ENCODE peak calls at places on chromosomes 12 and 14, in four cellular contexts. Z, O, E and U are unnamed samples.

GRCh38 chr12:39617887-39618286 is 1.7 kb downstream of the ABCD2 start:
- DNase-seq in Z (no peak), O (no peak), E (no peak), U (no peak)

GRCh38 chr12:105764216-105764835 is 374.4 kb downstream of the NUAK1 start:
- DNase-seq in Z (no peak), O (no peak), E (no peak), U (no peak)

GRCh38 chr14:104350463-104351185 is 212.2 kb downstream of the KIF26A start:
- DNase-seq in Z (no peak), O (peak), E (peak), U (peak)

GRCh38 chr12:51132693-51133092 is 40.2 kb downstream of the TFCP2 start:
- DNase-seq in Z (no peak), O (no peak), E (no peak), U (no peak)

GRCh38 chr12:30643366-30643765 is 52.3 kb downstream of the IPO8 start:
- DNase-seq in Z (no peak), O (no peak), E (no peak), U (no peak)

GRCh38 chr14:52182853-52183252 is 84.6 kb upstream of the PTGDR start:
- DNase-seq in Z (no peak), O (no peak), E (no peak), U (no peak)

GRCh38 chr12:6277982-6278438 is 32.5 kb upstream of the PLEKHG6 start:
- DNase-seq in Z (no peak), O (no peak), E (no peak), U (no peak)

GRCh38 chr12:57744194-57744776 is 554 bp upstream of the TSPAN31 start:
- DNase-seq in Z (peak), O (peak), E (no peak), U (peak)

GRCh38 chr12:63151898-63152700 is 1.1 kb upstream of the AVPR1A start:
- DNase-seq in Z (peak), O (peak), E (peak), U (peak)

GRCh38 chr14:24312736-24313507 is 1.6 kb downstream of the LTB4R start:
- DNase-seq in Z (no peak), O (peak), E (no peak), U (no peak)

GRCh38 chr14:93984987-93985410 is 8.6 kb upstream of the ASB2 start:
- DNase-seq in Z (peak), O (no peak), E (no peak), U (no peak)

GRCh38 chr12:60072911-60073310 is 477.1 kb downstream of the SLC16A7 start:
- DNase-seq in Z (no peak), O (no peak), E (no peak), U (no peak)

GRCh38 chr12:125203145-125203765 is 138.0 kb downstream of the AACS start:
- DNase-seq in Z (no peak), O (no peak), E (peak), U (no peak)

GRCh38 chr12:4320287-4320858 is 640 bp upstream of the TIGAR start:
- DNase-seq in Z (no peak), O (no peak), E (peak), U (no peak)

GRCh38 chr14:101187017-101187815 is 283.7 kb upstream of the RTL1 start:
- DNase-seq in Z (no peak), O (no peak), E (no peak), U (no peak)

GRCh38 chr12:12784911-12785814 is at the start of gene APOLD1:
- DNase-seq in Z (no peak), O (no peak), E (no peak), U (no peak)

GRCh38 chr14:91125271-91125661 is 11.4 kb downstream of the DGLUCY start:
- DNase-seq in Z (no peak), O (no peak), E (no peak), U (no peak)

GRCh38 chr14:100615736-100616695 is 28.8 kb upstream of the BEGAIN start:
- DNase-seq in Z (no peak), O (no peak), E (no peak), U (no peak)

GRCh38 chr12:123319273-123319672 is 45.4 kb downstream of the SBNO1 start:
- DNase-seq in Z (no peak), O (no peak), E (no peak), U (no peak)

GRCh38 chr14:101965796-101966718 is 1.7 kb downstream of the DYNC1H1 start:
- DNase-seq in Z (no peak), O (no peak), E (no peak), U (no peak)

GRCh38 chr12:92702754-92703679 is at the start of gene PLEKHG7:
- DNase-seq in Z (no peak), O (no peak), E (no peak), U (no peak)

GRCh38 chr14:32077081-32078029 is at the start of gene ARHGAP5:
- DNase-seq in Z (no peak), O (no peak), E (peak), U (peak)

GRCh38 chr14:74941676-74942097 is 13.7 kb downstream of the PGF start:
- DNase-seq in Z (no peak), O (peak), E (no peak), U (no peak)

GRCh38 chr14:72558721-72559120 is 335.2 kb downstream of the DPF3 start:
- DNase-seq in Z (no peak), O (peak), E (no peak), U (no peak)

GRCh38 chr14:55133416-55133815 is 4.4 kb downstream of the LGALS3 start:
- DNase-seq in Z (no peak), O (no peak), E (no peak), U (no peak)

GRCh38 chr12:21502164-21502496 is 541 bp downstream of the GOLT1B start:
- DNase-seq in Z (no peak), O (no peak), E (no peak), U (no peak)

GRCh38 chr12:68240079-68240478 is 13.3 kb downstream of the IL22 start:
- DNase-seq in Z (no peak), O (no peak), E (no peak), U (no peak)

GRCh38 chr12:25242981-25243764 is 7.6 kb downstream of the KRAS start:
- DNase-seq in Z (peak), O (no peak), E (no peak), U (no peak)

GRCh38 chr14:44889600-44890479 is 71.9 kb downstream of the KLHL28 start:
- DNase-seq in Z (no peak), O (no peak), E (no peak), U (no peak)

GRCh38 chr14:89911018-89911919 is 43.3 kb downstream of the EFCAB11 start:
- DNase-seq in Z (no peak), O (peak), E (peak), U (no peak)

GRCh38 chr14:92391746-92392145 is 68.8 kb downstream of the SLC24A4 start:
- DNase-seq in Z (no peak), O (no peak), E (no peak), U (no peak)

GRCh38 chr12:94618995-94619695 is 31.2 kb downstream of the TMCC3 start:
- DNase-seq in Z (peak), O (no peak), E (no peak), U (no peak)

GRCh38 chr12:125503128-125503527 is 437.9 kb downstream of the AACS start:
- DNase-seq in Z (no peak), O (no peak), E (no peak), U (no peak)

GRCh38 chr14:24081739-24082204 is 10.4 kb downstream of the CPNE6 start:
- DNase-seq in Z (no peak), O (no peak), E (no peak), U (no peak)

GRCh38 chr12:132427999-132428871 is 61.7 kb upstream of the FBRSL1 start:
- DNase-seq in Z (no peak), O (no peak), E (no peak), U (peak)

GRCh38 chr14:76376001-76376404 is at the start of gene ESRRB:
- DNase-seq in Z (no peak), O (no peak), E (peak), U (no peak)